ENCODE peak calls at places on chromosomes 7 and 10, in six cellular contexts. R, G, Y, V, D and Z are unnamed samples.

GRCh38 chr10:86556933-86557649 is 35.5 kb upstream of the WAPL start:
- DNase-seq in R (no peak), D (no peak), Y (no peak), G (no peak), V (no peak), Z (no peak)

GRCh38 chr10:53765311-53765710 is 992.7 kb upstream of the MBL2 start:
- DNase-seq in G (no peak), D (no peak), Y (peak), R (no peak), V (no peak), Z (no peak)

GRCh38 chr10:116984202-116984993 is 20.6 kb downstream of the SHTN1 start:
- DNase-seq in Y (no peak), R (no peak), D (no peak), V (no peak), G (no peak), Z (no peak)

GRCh38 chr7:129388353-129389098 is 45.7 kb upstream of the STRIP2 start:
- DNase-seq in G (no peak), R (no peak), D (no peak), Y (no peak), V (no peak), Z (no peak)

GRCh38 chr7:6175642-6176041 is 96.8 kb downstream of the CYTH3 start:
- DNase-seq in D (no peak), G (no peak), Y (no peak), R (no peak), V (no peak), Z (no peak)

GRCh38 chr10:14971867-14972448 is 12.8 kb downstream of the MEIG1 start:
- DNase-seq in R (peak), Y (no peak), D (peak), V (peak), G (peak), Z (no peak)

GRCh38 chr7:2702594-2702957 is 14.6 kb downstream of the AMZ1 start:
- DNase-seq in V (no peak), Y (no peak), D (no peak), R (no peak), G (no peak), Z (no peak)

GRCh38 chr7:77796109-77796508 is 2.1 kb downstream of the TMEM60 start:
- DNase-seq in D (no peak), R (no peak), G (no peak), Y (no peak), V (no peak), Z (no peak)

GRCh38 chr7:163971-164881 is 28.1 kb upstream of the FAM20C start:
- DNase-seq in Y (no peak), V (no peak), G (no peak), D (no peak), R (no peak), Z (no peak)

GRCh38 chr10:110368002-110368401 is 63.3 kb upstream of the SMNDC1 start:
- DNase-seq in G (no peak), D (no peak), Y (peak), R (no peak), V (peak), Z (no peak)

GRCh38 chr7:155793720-155794119 is 18.5 kb downstream of the SHH start:
- DNase-seq in D (no peak), V (no peak), R (no peak), Y (no peak), G (no peak), Z (no peak)

GRCh38 chr7:41297167-41297566 is 405.7 kb downstream of the INHBA start:
- DNase-seq in R (no peak), V (no peak), D (no peak), G (no peak), Y (no peak), Z (no peak)